ENCODE peak calls at places on chromosome 12, in six cellular contexts. One of them, this sample, is unnamed.

GRCh38 chr12:95393191-95393790 is 80.7 kb upstream of the METAP2 start:
- DNase-seq in stomach: no peak
- DNase-seq in transverse colon: no peak
- DNase-seq in spleen: no peak
- DNase-seq in GM12892: no peak
- DNase-seq in sigmoid colon: no peak
- DNase-seq in this sample: no peak

GRCh38 chr12:122793685-122794106 is 19.3 kb downstream of the CCDC62 start:
- DNase-seq in GM12892: no peak
- DNase-seq in spleen: no peak
- DNase-seq in transverse colon: no peak
- DNase-seq in sigmoid colon: no peak
- DNase-seq in stomach: no peak
- DNase-seq in this sample: no peak

GRCh38 chr12:54859502-54859901 is 5.2 kb downstream of the MUCL1 start:
- DNase-seq in GM12892: no peak
- DNase-seq in stomach: no peak
- DNase-seq in transverse colon: no peak
- DNase-seq in sigmoid colon: no peak
- DNase-seq in spleen: no peak
- DNase-seq in this sample: no peak

GRCh38 chr12:45532113-45532512 is 197.4 kb upstream of the ARID2 start:
- DNase-seq in spleen: no peak
- DNase-seq in GM12892: no peak
- DNase-seq in transverse colon: no peak
- DNase-seq in sigmoid colon: no peak
- DNase-seq in stomach: no peak
- DNase-seq in this sample: no peak

GRCh38 chr12:116320839-116321238 is 43.3 kb upstream of the MED13L start:
- DNase-seq in transverse colon: no peak
- DNase-seq in stomach: no peak
- DNase-seq in sigmoid colon: no peak
- DNase-seq in GM12892: no peak
- DNase-seq in spleen: no peak
- DNase-seq in this sample: no peak

GRCh38 chr12:100345020-100345767 is 11.7 kb upstream of the SLC17A8 start:
- DNase-seq in sigmoid colon: no peak
- DNase-seq in stomach: no peak
- DNase-seq in GM12892: no peak
- DNase-seq in spleen: no peak
- DNase-seq in transverse colon: no peak
- DNase-seq in this sample: no peak

GRCh38 chr12:132620113-132620892 is 1.7 kb downstream of the P2RX2 start:
- DNase-seq in sigmoid colon: no peak
- DNase-seq in spleen: no peak
- DNase-seq in transverse colon: no peak
- DNase-seq in stomach: no peak
- DNase-seq in GM12892: no peak
- DNase-seq in this sample: no peak

GRCh38 chr12:70994217-70994788 is 73.8 kb upstream of the PTPRR start:
- DNase-seq in transverse colon: no peak
- DNase-seq in sigmoid colon: no peak
- DNase-seq in GM12892: no peak
- DNase-seq in spleen: no peak
- DNase-seq in stomach: no peak
- DNase-seq in this sample: no peak

GRCh38 chr12:120352117-120352516 is 16.8 kb downstream of the MSI1 start:
- DNase-seq in GM12892: no peak
- DNase-seq in stomach: no peak
- DNase-seq in spleen: no peak
- DNase-seq in transverse colon: no peak
- DNase-seq in sigmoid colon: no peak
- DNase-seq in this sample: no peak

GRCh38 chr12:49568442-49568776 is 467 bp upstream of the MCRS1 start:
- DNase-seq in GM12892: no peak
- DNase-seq in spleen: peak
- DNase-seq in sigmoid colon: no peak
- DNase-seq in transverse colon: no peak
- DNase-seq in stomach: no peak
- DNase-seq in this sample: no peak

GRCh38 chr12:67797769-67798168 is 149.2 kb downstream of the DYRK2 start:
- DNase-seq in spleen: no peak
- DNase-seq in stomach: no peak
- DNase-seq in sigmoid colon: no peak
- DNase-seq in GM12892: no peak
- DNase-seq in transverse colon: no peak
- DNase-seq in this sample: no peak

GRCh38 chr12:123233505-123234299 is 466 bp downstream of the MTRFR start:
- DNase-seq in stomach: no peak
- DNase-seq in transverse colon: no peak
- DNase-seq in spleen: no peak
- DNase-seq in sigmoid colon: no peak
- DNase-seq in GM12892: no peak
- DNase-seq in this sample: no peak

GRCh38 chr12:88057994-88058718 is 29.0 kb upstream of the C12orf50 start:
- DNase-seq in stomach: no peak
- DNase-seq in GM12892: no peak
- DNase-seq in spleen: no peak
- DNase-seq in sigmoid colon: no peak
- DNase-seq in transverse colon: no peak
- DNase-seq in this sample: no peak

GRCh38 chr12:109433618-109434017 is 43.5 kb downstream of the KCTD10 start:
- DNase-seq in sigmoid colon: no peak
- DNase-seq in transverse colon: no peak
- DNase-seq in GM12892: no peak
- DNase-seq in spleen: no peak
- DNase-seq in stomach: no peak
- DNase-seq in this sample: no peak

GRCh38 chr12:44759289-44759688 is 116.8 kb downstream of the NELL2 start:
- DNase-seq in sigmoid colon: no peak
- DNase-seq in stomach: no peak
- DNase-seq in GM12892: no peak
- DNase-seq in spleen: no peak
- DNase-seq in transverse colon: no peak
- DNase-seq in this sample: no peak

GRCh38 chr12:33721561-33721960 is 281.9 kb upstream of the SYT10 start:
- DNase-seq in GM12892: no peak
- DNase-seq in spleen: no peak
- DNase-seq in sigmoid colon: no peak
- DNase-seq in transverse colon: no peak
- DNase-seq in stomach: no peak
- DNase-seq in this sample: no peak

GRCh38 chr12:118391424-118391823 is 15.1 kb downstream of the SUDS3 start:
- DNase-seq in stomach: no peak
- DNase-seq in GM12892: no peak
- DNase-seq in sigmoid colon: no peak
- DNase-seq in spleen: no peak
- DNase-seq in transverse colon: no peak
- DNase-seq in this sample: no peak

GRCh38 chr12:27511031-27511722 is 12.8 kb upstream of the PPFIBP1 start:
- DNase-seq in sigmoid colon: no peak
- DNase-seq in stomach: no peak
- DNase-seq in GM12892: no peak
- DNase-seq in transverse colon: no peak
- DNase-seq in spleen: no peak
- DNase-seq in this sample: no peak
- TF ChIP-seq POLR2AphosphoS5 in sigmoid colon: peak
- TF ChIP-seq POLR2AphosphoS5 in stomach: no peak
- TF ChIP-seq POLR2AphosphoS5 in GM12892: no peak
- TF ChIP-seq POLR2AphosphoS5 in transverse colon: no peak
- TF ChIP-seq POLR2AphosphoS5 in spleen: no peak
- TF ChIP-seq POLR2AphosphoS5 in this sample: no peak

GRCh38 chr12:124387510-124387855 is 92.6 kb downstream of the RFLNA start:
- DNase-seq in transverse colon: no peak
- DNase-seq in spleen: no peak
- DNase-seq in stomach: peak
- DNase-seq in GM12892: no peak
- DNase-seq in sigmoid colon: no peak
- DNase-seq in this sample: no peak

GRCh38 chr12:124389537-124390441 is 94.9 kb downstream of the RFLNA start:
- DNase-seq in sigmoid colon: no peak
- DNase-seq in GM12892: no peak
- DNase-seq in transverse colon: peak
- DNase-seq in stomach: no peak
- DNase-seq in spleen: no peak
- DNase-seq in this sample: no peak

GRCh38 chr12:124388679-124389536 is 94.0 kb downstream of the RFLNA start:
- DNase-seq in transverse colon: peak
- DNase-seq in spleen: peak
- DNase-seq in sigmoid colon: peak
- DNase-seq in stomach: peak
- DNase-seq in GM12892: no peak
- DNase-seq in this sample: peak

GRCh38 chr12:124386661-124387509 is 92.0 kb downstream of the RFLNA start:
- DNase-seq in sigmoid colon: no peak
- DNase-seq in stomach: no peak
- DNase-seq in spleen: no peak
- DNase-seq in GM12892: no peak
- DNase-seq in transverse colon: no peak
- DNase-seq in this sample: no peak

GRCh38 chr12:124388038-124388676 is 93.3 kb downstream of the RFLNA start:
- DNase-seq in sigmoid colon: no peak
- DNase-seq in GM12892: no peak
- DNase-seq in spleen: no peak
- DNase-seq in transverse colon: no peak
- DNase-seq in stomach: no peak
- DNase-seq in this sample: no peak
- TF ChIP-seq POLR2AphosphoS5 in sigmoid colon: no peak
- TF ChIP-seq POLR2AphosphoS5 in GM12892: no peak
- TF ChIP-seq POLR2AphosphoS5 in spleen: no peak
- TF ChIP-seq POLR2AphosphoS5 in transverse colon: no peak
- TF ChIP-seq POLR2AphosphoS5 in stomach: no peak
- TF ChIP-seq POLR2AphosphoS5 in this sample: no peak

GRCh38 chr12:76032043-76032981 is 736 bp upstream of the PHLDA1 start:
- DNase-seq in GM12892: peak
- DNase-seq in spleen: no peak
- DNase-seq in sigmoid colon: peak
- DNase-seq in stomach: peak
- DNase-seq in transverse colon: peak
- DNase-seq in this sample: peak
- TF ChIP-seq POLR2AphosphoS5 in GM12892: peak
- TF ChIP-seq POLR2AphosphoS5 in spleen: no peak
- TF ChIP-seq POLR2AphosphoS5 in sigmoid colon: no peak
- TF ChIP-seq POLR2AphosphoS5 in stomach: no peak
- TF ChIP-seq POLR2AphosphoS5 in transverse colon: no peak
- TF ChIP-seq POLR2AphosphoS5 in this sample: no peak

GRCh38 chr12:4789776-4790175 is 69.6 kb downstream of the GALNT8 start:
- DNase-seq in GM12892: no peak
- DNase-seq in spleen: no peak
- DNase-seq in stomach: no peak
- DNase-seq in sigmoid colon: no peak
- DNase-seq in transverse colon: no peak
- DNase-seq in this sample: no peak

GRCh38 chr12:4786795-4787194 is 66.6 kb downstream of the GALNT8 start:
- DNase-seq in transverse colon: no peak
- DNase-seq in sigmoid colon: no peak
- DNase-seq in GM12892: no peak
- DNase-seq in stomach: no peak
- DNase-seq in spleen: no peak
- DNase-seq in this sample: no peak

GRCh38 chr12:4784404-4785054 is 64.3 kb downstream of the GALNT8 start:
- DNase-seq in transverse colon: no peak
- DNase-seq in spleen: no peak
- DNase-seq in sigmoid colon: no peak
- DNase-seq in GM12892: no peak
- DNase-seq in stomach: no peak
- DNase-seq in this sample: no peak

GRCh38 chr12:4791497-4791896 is 71.3 kb downstream of the GALNT8 start:
- DNase-seq in stomach: no peak
- DNase-seq in transverse colon: no peak
- DNase-seq in GM12892: no peak
- DNase-seq in sigmoid colon: no peak
- DNase-seq in spleen: no peak
- DNase-seq in this sample: no peak

DNA sequence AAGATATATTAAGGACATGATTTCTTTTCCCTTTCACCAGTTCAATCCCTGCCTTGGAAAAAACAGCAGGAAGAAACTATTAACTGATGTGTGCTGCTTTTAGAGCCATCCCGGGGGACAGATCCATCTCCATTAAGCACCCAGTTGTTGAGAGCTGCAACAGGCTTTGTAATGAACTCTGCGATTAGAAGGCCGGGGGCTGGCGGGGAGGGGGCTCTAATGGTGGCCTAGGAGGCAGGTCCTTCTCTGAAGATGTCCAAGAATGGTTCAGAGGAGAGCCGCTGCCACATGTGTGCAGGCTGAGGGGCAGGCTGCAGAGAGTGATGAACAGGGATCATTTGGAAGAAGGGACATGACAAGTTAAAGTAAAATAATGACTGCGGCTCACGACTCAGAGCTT is 67.8 kb downstream of the GALNT8 start:
- DNase-seq in spleen: no peak
- DNase-seq in sigmoid colon: no peak
- DNase-seq in stomach: no peak
- DNase-seq in GM12892: no peak
- DNase-seq in transverse colon: no peak
- DNase-seq in this sample: no peak
- TF ChIP-seq POLR2AphosphoS5 in spleen: no peak
- TF ChIP-seq POLR2AphosphoS5 in sigmoid colon: no peak
- TF ChIP-seq POLR2AphosphoS5 in stomach: no peak
- TF ChIP-seq POLR2AphosphoS5 in GM12892: no peak
- TF ChIP-seq POLR2AphosphoS5 in transverse colon: no peak
- TF ChIP-seq POLR2AphosphoS5 in this sample: no peak

GRCh38 chr12:12819221-12819620 is 6.1 kb downstream of the DDX47 start:
- DNase-seq in stomach: no peak
- DNase-seq in spleen: no peak
- DNase-seq in transverse colon: no peak
- DNase-seq in sigmoid colon: no peak
- DNase-seq in GM12892: no peak
- DNase-seq in this sample: no peak

GRCh38 chr12:12818693-12819092 is 5.5 kb downstream of the DDX47 start:
- DNase-seq in sigmoid colon: no peak
- DNase-seq in transverse colon: no peak
- DNase-seq in spleen: no peak
- DNase-seq in GM12892: no peak
- DNase-seq in stomach: no peak
- DNase-seq in this sample: no peak

GRCh38 chr12:12817611-12818010 is 4.5 kb downstream of the DDX47 start:
- DNase-seq in stomach: no peak
- DNase-seq in sigmoid colon: no peak
- DNase-seq in GM12892: no peak
- DNase-seq in spleen: no peak
- DNase-seq in transverse colon: no peak
- DNase-seq in this sample: no peak

GRCh38 chr12:12821975-12822374 is 8.8 kb downstream of the DDX47 start:
- DNase-seq in sigmoid colon: no peak
- DNase-seq in transverse colon: no peak
- DNase-seq in spleen: no peak
- DNase-seq in stomach: no peak
- DNase-seq in GM12892: no peak
- DNase-seq in this sample: no peak

GRCh38 chr12:12819752-12820311 is 6.7 kb downstream of the DDX47 start:
- DNase-seq in stomach: no peak
- DNase-seq in GM12892: no peak
- DNase-seq in transverse colon: no peak
- DNase-seq in spleen: no peak
- DNase-seq in sigmoid colon: no peak
- DNase-seq in this sample: no peak
- TF ChIP-seq POLR2AphosphoS5 in stomach: peak
- TF ChIP-seq POLR2AphosphoS5 in GM12892: no peak
- TF ChIP-seq POLR2AphosphoS5 in transverse colon: no peak
- TF ChIP-seq POLR2AphosphoS5 in spleen: no peak
- TF ChIP-seq POLR2AphosphoS5 in sigmoid colon: no peak
- TF ChIP-seq POLR2AphosphoS5 in this sample: no peak